ENCODE peak calls at places on chromosomes 12 and 14, in nine cellular contexts. M is tibial nerve, I is right lobe of liver, U is ovary, X is IMR-90, Q is A549, L is breast epithelium, T is uterus, W is transverse colon. J is an unnamed sample.

GRCh38 chr12:120457133-120457532 is 10.9 kb downstream of the GATC start:
- DNase-seq in U (no peak), W (no peak), I (no peak), M (no peak), X (no peak), L (no peak), T (no peak), Q (peak), J (no peak)

GRCh38 chr14:99517046-99517642 is 35.9 kb downstream of the CCNK start:
- DNase-seq in M (peak), W (no peak), T (no peak), X (no peak), U (no peak), L (no peak), Q (no peak), I (no peak), J (no peak)

GRCh38 chr14:48125654-48126053 is 450.2 kb upstream of the MDGA2 start:
- DNase-seq in M (no peak), L (no peak), T (no peak), W (no peak), X (no peak), I (no peak), Q (no peak), U (no peak), J (no peak)

GRCh38 chr12:111444314-111444705 is 38.6 kb downstream of the SH2B3 start:
- DNase-seq in M (no peak), I (no peak), Q (no peak), X (no peak), T (no peak), U (no peak), W (peak), L (no peak), J (peak)

GRCh38 chr12:6961278-6961694 is 9.2 kb downstream of the PHB2 start:
- DNase-seq in T (peak), U (peak), X (no peak), L (peak), W (peak), I (peak), M (no peak), Q (no peak), J (no peak)

GRCh38 chr12:95257541-95257940 is 39.9 kb downstream of the VEZT start:
- DNase-seq in M (no peak), X (peak), I (no peak), W (no peak), L (no peak), T (no peak), U (no peak), Q (no peak), J (no peak)

GRCh38 chr12:59283012-59283411 is 312.8 kb upstream of the SLC16A7 start:
- DNase-seq in U (no peak), M (no peak), T (no peak), I (no peak), L (no peak), Q (no peak), X (no peak), W (no peak), J (no peak)

GRCh38 chr14:77026930-77027537 is 1.5 kb downstream of the IRF2BPL start:
- DNase-seq in Q (peak), W (no peak), M (no peak), U (peak), L (no peak), I (peak), X (peak), T (peak), J (no peak)

GRCh38 chr12:96063046-96063445 is 27.7 kb upstream of the LTA4H start:
- DNase-seq in W (no peak), M (no peak), X (peak), Q (peak), L (no peak), T (no peak), I (no peak), U (no peak), J (no peak)

GRCh38 chr12:10140001-10140400 is 10.0 kb upstream of the CLEC7A start:
- DNase-seq in W (no peak), Q (peak), T (no peak), L (no peak), M (no peak), I (no peak), X (peak), U (peak), J (no peak)

GRCh38 chr12:67540920-67541624 is 107.5 kb upstream of the DYRK2 start:
- DNase-seq in X (peak), L (no peak), U (no peak), I (no peak), T (no peak), M (no peak), W (no peak), Q (no peak), J (no peak)

GRCh38 chr12:126616441-126616840 is 1551.2 kb downstream of the AACS start:
- DNase-seq in M (no peak), Q (no peak), I (no peak), L (no peak), X (no peak), T (no peak), U (no peak), W (no peak), J (no peak)
- TF ChIP-seq POLR2A in M (no peak), Q (no peak), I (no peak), L (no peak), X (no peak), T (no peak), U (no peak), W (no peak), J (no peak)

GRCh38 chr12:54355104-54355815 is 9.0 kb downstream of the GPR84 start:
- DNase-seq in T (no peak), M (no peak), I (no peak), X (no peak), U (no peak), W (no peak), Q (no peak), L (no peak), J (no peak)
- TF ChIP-seq CTCF in T (no peak), M (no peak), I (no peak), X (no peak), U (no peak), W (no peak), Q (no peak), L (no peak), J (no peak)

DNA sequence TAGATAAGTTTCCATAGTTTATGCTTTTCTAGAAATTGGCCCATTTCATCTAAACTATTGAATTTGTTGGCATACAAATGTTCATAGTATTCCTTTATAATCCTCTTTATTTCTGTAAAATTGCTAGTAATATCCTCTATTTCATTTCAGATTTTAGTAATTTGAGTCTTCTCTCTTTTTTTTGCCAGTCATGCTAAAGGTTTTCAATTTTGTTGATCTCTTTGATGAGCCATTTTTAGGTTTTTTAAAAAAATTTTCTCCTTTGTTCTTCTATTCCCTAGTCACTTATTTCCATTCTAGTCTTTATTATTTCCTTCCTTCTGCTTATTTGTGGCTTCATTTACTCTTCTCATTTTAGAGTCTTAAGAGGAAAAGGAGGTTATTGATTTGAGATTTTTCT is 19.4 kb upstream of the PPM1A start:
- DNase-seq in X (no peak), T (no peak), Q (no peak), W (no peak), L (no peak), M (no peak), I (no peak), U (no peak), J (no peak)
- TF ChIP-seq POLR2A in X (no peak), T (no peak), Q (no peak), W (no peak), L (no peak), M (no peak), I (no peak), U (no peak), J (no peak)

GRCh38 chr14:103085106-103086091 is 1.4 kb downstream of the LBHD2 start:
- DNase-seq in Q (no peak), U (no peak), T (no peak), L (no peak), I (no peak), M (no peak), W (no peak), X (no peak), J (no peak)
- TF ChIP-seq CTCF in Q (peak), U (no peak), T (no peak), L (no peak), I (no peak), M (no peak), W (no peak), X (peak), J (no peak)

DNA sequence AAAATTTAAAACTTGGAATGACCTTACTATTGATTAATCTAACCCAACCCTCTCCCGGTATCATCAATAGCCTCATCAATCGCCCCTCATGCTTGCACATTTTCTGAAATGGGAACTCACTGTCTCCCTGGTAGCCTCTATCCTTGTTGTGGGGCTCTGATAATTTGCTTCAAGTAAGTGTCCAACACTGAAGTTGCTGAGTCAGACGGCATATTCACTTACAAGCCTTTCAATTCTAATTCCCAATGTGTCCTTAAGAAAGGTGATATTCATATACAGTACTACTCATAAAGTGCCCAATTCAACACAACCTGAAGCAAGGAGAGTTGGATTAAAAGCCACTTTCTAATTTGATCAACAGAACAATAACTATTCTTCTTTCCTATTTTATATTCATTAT is 1146.1 kb upstream of the TMEM132C start:
- DNase-seq in L (no peak), Q (no peak), M (no peak), X (no peak), I (no peak), U (no peak), W (no peak), T (no peak), J (no peak)
- TF ChIP-seq POLR2A in L (no peak), Q (no peak), M (no peak), X (no peak), I (no peak), U (no peak), W (no peak), T (no peak), J (no peak)

GRCh38 chr12:81615031-81615430 is 144.1 kb downstream of the PPFIA2 start:
- DNase-seq in W (no peak), U (no peak), T (no peak), L (no peak), I (no peak), X (no peak), M (no peak), Q (no peak), J (no peak)

DNA sequence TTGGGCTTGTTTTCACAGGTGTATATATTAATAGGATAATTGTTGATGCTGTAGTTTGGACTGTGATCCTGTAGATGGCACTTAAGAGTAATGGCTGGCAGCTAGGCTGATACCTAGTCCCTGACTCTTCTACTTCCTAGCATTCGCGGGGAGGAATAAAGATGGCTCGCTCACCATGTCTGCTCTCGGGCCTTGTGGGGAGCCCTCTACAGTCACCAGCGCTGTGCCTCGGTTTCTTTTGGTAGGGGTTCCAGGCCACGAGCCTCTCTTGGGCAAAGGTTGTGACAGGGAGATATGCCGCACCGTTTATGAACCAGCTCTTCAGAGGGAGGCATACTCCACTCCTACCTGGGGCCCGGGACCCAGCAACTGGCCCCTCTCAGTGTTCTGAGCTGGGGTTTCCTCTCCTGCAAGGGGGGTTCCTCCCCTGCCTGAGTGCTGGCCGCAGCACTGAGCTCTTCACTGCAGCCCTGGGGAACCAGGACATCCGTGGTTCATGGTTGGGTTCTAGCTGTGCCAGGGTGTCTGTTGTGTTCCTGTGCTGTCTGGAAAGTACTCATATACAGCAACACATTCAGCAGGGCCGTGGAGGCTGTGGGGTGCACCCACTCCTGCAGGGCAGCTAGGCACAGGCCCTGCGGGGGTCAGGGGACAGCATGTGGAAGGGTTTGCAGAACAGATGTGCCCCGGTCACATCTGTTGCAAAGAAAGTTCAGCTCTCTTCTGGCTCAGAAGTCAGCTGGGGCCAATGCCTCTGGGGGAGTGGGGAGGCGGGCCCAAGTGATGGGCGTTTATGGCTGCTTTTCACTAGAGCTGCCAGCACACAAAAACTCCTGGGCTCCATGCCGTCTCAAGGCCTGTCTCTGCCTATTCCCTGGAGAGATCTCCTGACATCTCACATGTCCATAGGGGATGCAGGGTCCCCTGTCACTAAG is 147.9 kb downstream of the PPFIA2 start:
- DNase-seq in M (no peak), T (no peak), U (no peak), X (peak), W (no peak), I (peak), L (no peak), Q (peak), J (no peak)
- TF ChIP-seq CTCF in M (no peak), T (no peak), U (no peak), X (peak), W (no peak), I (peak), L (no peak), Q (peak), J (no peak)

GRCh38 chr14:75267141-75267601 is 11.5 kb upstream of the FOS start:
- DNase-seq in I (no peak), Q (no peak), W (no peak), T (no peak), U (no peak), M (no peak), L (no peak), X (peak), J (no peak)
- TF ChIP-seq POLR2A in I (no peak), Q (no peak), W (no peak), T (no peak), U (no peak), M (no peak), L (no peak), X (no peak), J (no peak)

DNA sequence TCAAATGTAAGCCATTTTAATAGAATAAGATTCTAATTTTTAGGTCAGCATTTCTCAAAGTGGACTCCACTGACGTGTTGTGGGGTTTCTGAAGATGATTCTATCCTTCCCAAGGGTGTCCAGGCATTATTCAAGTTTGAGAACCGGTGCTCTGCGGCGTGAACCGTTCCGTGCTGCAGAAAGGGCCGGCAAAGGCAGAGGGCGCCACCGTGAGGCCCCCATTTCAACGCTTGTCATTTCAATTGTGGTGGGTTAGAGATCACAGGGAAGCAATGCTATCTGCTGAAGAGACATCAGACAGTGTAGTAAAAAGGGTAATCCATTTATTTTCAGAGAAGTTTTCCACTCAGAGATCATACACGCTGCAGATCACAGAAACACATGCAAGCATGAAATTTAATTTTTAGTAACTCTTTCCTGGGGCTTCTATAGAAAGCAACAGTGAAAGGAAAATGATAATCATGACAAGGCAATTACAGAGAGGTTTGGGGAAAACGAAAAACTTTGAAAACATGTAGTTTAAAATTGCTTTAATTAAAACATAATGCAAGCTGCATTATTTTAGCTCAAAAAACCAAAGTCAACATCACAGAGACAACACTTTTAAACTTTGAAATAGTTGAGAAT is 201.7 kb downstream of the EXOC5 start:
- DNase-seq in M (no peak), W (peak), X (peak), L (no peak), I (peak), T (no peak), U (no peak), Q (peak), J (no peak)
- TF ChIP-seq CTCF in M (no peak), W (no peak), X (peak), L (no peak), I (peak), T (no peak), U (no peak), Q (peak), J (no peak)

GRCh38 chr14:63727736-63728728 is at the start of gene SGPP1:
- DNase-seq in U (peak), M (peak), W (peak), L (peak), Q (peak), I (peak), T (peak), X (peak), J (peak)
- TF ChIP-seq POLR2A in U (peak), M (peak), W (peak), L (no peak), Q (peak), I (peak), T (peak), X (peak), J (no peak)

J was measured in lower leg skin.